ENCODE peak calls at places on chromosomes 13 and 19, in five cellular contexts. L is breast epithelium, K is stomach, D is suprapubic skin, Q is Panc1. W is an unnamed sample.

GRCh38 chr13:44068737-44069136 is 189.0 kb downstream of the LACC1 start:
- DNase-seq in D (no peak), K (no peak), Q (no peak), L (no peak), W (no peak)

GRCh38 chr13:24253520-24254150 is 55.7 kb upstream of the C1QTNF9 start:
- DNase-seq in K (no peak), Q (no peak), L (no peak), D (no peak), W (no peak)

GRCh38 chr13:20192470-20193141 is at the start of gene GJB2:
- DNase-seq in L (no peak), K (peak; percentile 48), D (no peak), Q (no peak), W (peak; percentile 51)

GRCh38 chr19:38788478-38789243 is at the start of gene LGALS7B:
- DNase-seq in K (no peak), L (no peak), Q (no peak), D (no peak), W (no peak)

GRCh38 chr13:44305845-44306244 is 67.8 kb upstream of the SERP2 start:
- DNase-seq in L (no peak), Q (no peak), K (peak; percentile 70), D (no peak), W (no peak)

GRCh38 chr13:51801631-51802099 is 2.3 kb downstream of the DHRS12 start:
- DNase-seq in D (no peak), K (peak; percentile 92), Q (no peak), L (peak; percentile 84), W (peak; percentile 56)

GRCh38 chr19:56966225-56966696 is 125.7 kb upstream of the PEG3 start:
- DNase-seq in Q (no peak), L (no peak), D (no peak), K (no peak), W (peak; percentile 29)

GRCh38 chr13:98827449-98827848 is 75.0 kb upstream of the SLC15A1 start:
- DNase-seq in Q (no peak), D (no peak), K (no peak), L (no peak), W (no peak)

GRCh38 chr19:52689804-52690394 is 44.9 kb downstream of the ZNF611 start:
- DNase-seq in K (peak; percentile 28), D (peak; percentile 87), L (peak; percentile 60), Q (no peak), W (peak; percentile 61)

GRCh38 chr19:38952395-38953165 is 21.8 kb downstream of the MRPS12 start:
- DNase-seq in D (no peak), K (peak; percentile 39), L (no peak), Q (no peak), W (no peak)

GRCh38 chr13:32846020-32846451 is 170.2 kb upstream of the KL start:
- DNase-seq in L (no peak), Q (no peak), D (no peak), K (no peak), W (no peak)

GRCh38 chr19:34217952-34218817 is 36.2 kb upstream of the GARRE1 start:
- DNase-seq in L (no peak), K (peak; percentile 39), D (no peak), Q (peak; percentile 78), W (peak; percentile 46)

GRCh38 chr19:18833849-18834643 is 2.3 kb downstream of the UPF1 start:
- DNase-seq in D (no peak), Q (no peak), L (no peak), K (no peak), W (no peak)

GRCh38 chr13:50128406-50129048 is 113.3 kb downstream of the KCNRG start:
- DNase-seq in D (no peak), K (no peak), L (no peak), Q (no peak), W (no peak)

GRCh38 chr13:51681037-51681678 is 96.9 kb downstream of the WDFY2 start:
- DNase-seq in K (no peak), L (no peak), D (no peak), Q (peak; percentile 28), W (no peak)

GRCh38 chr13:99990045-99990977 is 8.7 kb downstream of the ZIC2 start:
- DNase-seq in L (no peak), D (peak; percentile 53), K (no peak), Q (no peak), W (peak; percentile 27)

GRCh38 chr19:13537454-13537853 is 31.2 kb upstream of the CACNA1A start:
- DNase-seq in K (no peak), L (no peak), Q (no peak), D (no peak), W (no peak)

GRCh38 chr19:3389876-3390361 is 23.5 kb downstream of the NFIC start:
- DNase-seq in D (no peak), Q (no peak), L (no peak), K (peak; percentile 35), W (no peak)

GRCh38 chr13:73579574-73580274 is 520.9 kb downstream of the KLF5 start:
- DNase-seq in D (no peak), Q (no peak), K (no peak), L (no peak), W (no peak)

GRCh38 chr13:75375329-75375728 is 106.6 kb downstream of the TBC1D4 start:
- DNase-seq in Q (no peak), L (no peak), D (no peak), K (no peak), W (no peak)

GRCh38 chr13:40583738-40584137 is 82.7 kb downstream of the FOXO1 start:
- DNase-seq in K (no peak), L (no peak), D (no peak), Q (no peak), W (no peak)

GRCh38 chr13:23871616-23872220 is 17.5 kb downstream of the MIPEP start:
- DNase-seq in K (no peak), L (no peak), D (no peak), Q (no peak), W (peak; percentile 46)

GRCh38 chr13:112928958-112929777 is 39.8 kb upstream of the MCF2L start:
- DNase-seq in K (no peak), Q (no peak), D (no peak), L (no peak), W (peak; percentile 80)

GRCh38 chr13:31913459-31913858 is 118.1 kb upstream of the FRY start:
- DNase-seq in K (no peak), D (no peak), L (no peak), Q (no peak), W (no peak)

GRCh38 chr13:107141767-107142166 is 573.8 kb upstream of the ARGLU1 start:
- DNase-seq in L (no peak), K (no peak), Q (no peak), D (no peak), W (no peak)

GRCh38 chr19:29806098-29806866 is 5.5 kb upstream of the CCNE1 start:
- DNase-seq in D (no peak), K (no peak), Q (no peak), L (no peak), W (peak; percentile 67)

GRCh38 chr13:48299591-48299990 is 4.0 kb upstream of the RB1 start:
- DNase-seq in L (no peak), D (no peak), Q (no peak), K (no peak), W (no peak)

GRCh38 chr19:33532859-33533455 is 11.4 kb upstream of the PEPD start:
- DNase-seq in K (no peak), L (no peak), Q (no peak), D (no peak), W (no peak)

GRCh38 chr13:50692396-50692915 is 151.0 kb downstream of the DLEU7 start:
- DNase-seq in D (no peak), K (no peak), Q (no peak), L (no peak), W (no peak)

GRCh38 chr13:49499889-49500660 is 4.3 kb downstream of the PHF11 start:
- DNase-seq in L (no peak), D (no peak), Q (no peak), K (no peak), W (no peak)

GRCh38 chr19:45321848-45322247 is 827 bp downstream of the CKM start:
- DNase-seq in D (no peak), K (no peak), Q (no peak), L (no peak), W (no peak)

GRCh38 chr13:112213467-112214245 is 146.7 kb downstream of the SOX1 start:
- DNase-seq in K (peak; percentile 40), Q (no peak), D (no peak), L (peak; percentile 68), W (no peak)

GRCh38 chr13:65090191-65090590 is 2139.9 kb downstream of the PCDH9 start:
- DNase-seq in Q (no peak), L (no peak), D (no peak), K (no peak), W (no peak)

GRCh38 chr19:12969292-12969988 is at the start of gene DAND5:
- DNase-seq in D (no peak), L (no peak), K (peak; percentile 65), Q (no peak), W (peak; percentile 84)

GRCh38 chr13:76596216-76596615 is 290.0 kb downstream of the KCTD12 start:
- DNase-seq in D (no peak), Q (no peak), L (no peak), K (no peak), W (no peak)

GRCh38 chr19:49363265-49364082 is at the start of gene DKKL1:
- DNase-seq in D (peak; percentile 100), L (peak; percentile 100), K (peak; percentile 100), Q (peak; percentile 94), W (peak; percentile 89)
- H3K4me3 ChIP-seq in D (peak within 1 kb of the TSS; percentile 79), L (peak within 1 kb of the TSS; percentile 89), K (peak within 1 kb of the TSS; percentile 81), Q (peak within 1 kb of the TSS; percentile 77), W (peak within 1 kb of the TSS; percentile 64)

GRCh38 chr19:15296353-15296752 is 36.0 kb downstream of the BRD4 start:
- DNase-seq in L (no peak), K (no peak), Q (no peak), D (no peak), W (peak; percentile 52)
- TF ChIP-seq POLR2AphosphoS5 in L (no peak), K (no peak), Q (no peak), D (no peak), W (no peak)

DNA sequence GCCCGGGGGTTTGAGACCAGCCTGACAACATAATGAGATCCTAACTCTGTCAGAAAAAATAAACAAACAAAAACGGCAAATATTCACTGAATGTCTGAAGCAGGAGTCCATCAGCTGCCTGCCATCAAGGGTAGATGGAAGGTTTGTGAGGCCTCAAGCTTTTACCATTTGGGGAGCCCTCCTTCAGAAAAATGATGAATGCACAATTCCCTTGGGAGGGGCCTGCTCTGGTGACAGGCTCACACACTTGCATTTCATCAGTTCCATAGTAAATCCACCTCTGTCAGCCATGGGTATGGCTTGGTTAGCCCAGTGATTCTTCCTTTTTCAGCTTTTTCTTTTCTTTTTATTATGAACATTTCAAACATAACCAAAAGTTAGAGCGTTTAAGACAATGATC is 26.2 kb upstream of the KATNAL1 start:
- DNase-seq in Q (no peak), K (no peak), D (no peak), L (no peak), W (no peak)
- H3K4me3 ChIP-seq in Q (no peak overlapping the region), K (no peak overlapping the region), D (no peak overlapping the region), L (no peak overlapping the region), W (no peak overlapping the region)

DNA sequence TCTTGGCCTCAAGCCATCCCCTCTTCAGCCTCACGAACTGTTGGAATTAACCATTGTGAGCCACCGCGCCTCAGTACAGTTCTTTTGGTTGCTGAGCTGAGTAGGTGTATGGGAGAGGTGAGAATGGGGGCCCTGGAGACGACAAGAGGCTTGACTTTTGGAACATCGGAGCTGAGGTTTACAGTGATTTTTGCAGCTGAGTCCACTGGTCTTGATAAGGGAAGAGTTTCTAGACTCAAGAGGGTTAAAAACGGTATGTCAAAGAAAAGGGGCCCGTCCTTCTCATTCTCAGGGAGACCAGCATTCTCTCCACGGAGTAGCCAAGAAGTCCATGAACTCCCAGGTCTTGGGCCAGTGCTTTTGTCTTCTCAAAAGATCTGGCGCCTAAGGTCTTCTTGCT is 6.5 kb upstream of the QTRT1 start:
- DNase-seq in D (no peak), K (no peak), Q (no peak), L (no peak), W (no peak)
- TF ChIP-seq POLR2AphosphoS5 in D (no peak), K (no peak), Q (no peak), L (no peak), W (no peak)